ENCODE peak calls at places on chromosomes 11 and 22, in ten cellular contexts. One of them, this sample, is unnamed.

GRCh38 chr11:35165416-35166368 is 26.7 kb downstream of the CD44 start:
- DNase-seq in heart left ventricle: no peak
- DNase-seq in HCT116: no peak
- DNase-seq in tibial nerve: peak
- DNase-seq in GM12878: peak
- DNase-seq in esophagus squamous epithelium: no peak
- DNase-seq in uterus: no peak
- DNase-seq in A549: no peak
- DNase-seq in ovary: no peak
- DNase-seq in right lobe of liver: no peak
- DNase-seq in this sample: peak

GRCh38 chr22:33659423-33659822 is 260.9 kb downstream of the LARGE1 start:
- DNase-seq in esophagus squamous epithelium: no peak
- DNase-seq in HCT116: no peak
- DNase-seq in ovary: no peak
- DNase-seq in tibial nerve: peak
- DNase-seq in uterus: peak
- DNase-seq in heart left ventricle: no peak
- DNase-seq in A549: no peak
- DNase-seq in right lobe of liver: no peak
- DNase-seq in GM12878: no peak
- DNase-seq in this sample: no peak

GRCh38 chr11:122089111-122089510 is 26.9 kb downstream of the BLID start:
- DNase-seq in tibial nerve: no peak
- DNase-seq in esophagus squamous epithelium: no peak
- DNase-seq in A549: no peak
- DNase-seq in uterus: no peak
- DNase-seq in right lobe of liver: no peak
- DNase-seq in ovary: no peak
- DNase-seq in heart left ventricle: no peak
- DNase-seq in HCT116: no peak
- DNase-seq in GM12878: no peak
- DNase-seq in this sample: no peak

GRCh38 chr11:44236261-44236660 is 73.7 kb downstream of the ALX4 start:
- DNase-seq in A549: no peak
- DNase-seq in heart left ventricle: no peak
- DNase-seq in HCT116: no peak
- DNase-seq in ovary: no peak
- DNase-seq in esophagus squamous epithelium: no peak
- DNase-seq in right lobe of liver: no peak
- DNase-seq in uterus: no peak
- DNase-seq in tibial nerve: no peak
- DNase-seq in GM12878: no peak
- DNase-seq in this sample: no peak

GRCh38 chr22:42321908-42322561 is 51.6 kb upstream of the TCF20 start:
- DNase-seq in uterus: no peak
- DNase-seq in HCT116: no peak
- DNase-seq in right lobe of liver: no peak
- DNase-seq in heart left ventricle: no peak
- DNase-seq in GM12878: no peak
- DNase-seq in tibial nerve: no peak
- DNase-seq in A549: no peak
- DNase-seq in ovary: no peak
- DNase-seq in esophagus squamous epithelium: no peak
- DNase-seq in this sample: no peak

GRCh38 chr22:33853200-33854097 is 66.8 kb downstream of the LARGE1 start:
- DNase-seq in tibial nerve: peak
- DNase-seq in right lobe of liver: peak
- DNase-seq in A549: peak
- DNase-seq in heart left ventricle: no peak
- DNase-seq in ovary: peak
- DNase-seq in GM12878: peak
- DNase-seq in HCT116: no peak
- DNase-seq in uterus: peak
- DNase-seq in esophagus squamous epithelium: no peak
- DNase-seq in this sample: peak

GRCh38 chr11:64181506-64182411 is 4.2 kb upstream of the STIP1 start:
- DNase-seq in esophagus squamous epithelium: peak
- DNase-seq in tibial nerve: peak
- DNase-seq in GM12878: no peak
- DNase-seq in heart left ventricle: peak
- DNase-seq in HCT116: peak
- DNase-seq in A549: peak
- DNase-seq in ovary: peak
- DNase-seq in right lobe of liver: peak
- DNase-seq in uterus: peak
- DNase-seq in this sample: peak

GRCh38 chr11:1048375-1049070 is 12.0 kb upstream of the MUC6 start:
- DNase-seq in esophagus squamous epithelium: no peak
- DNase-seq in heart left ventricle: peak
- DNase-seq in ovary: no peak
- DNase-seq in GM12878: no peak
- DNase-seq in tibial nerve: no peak
- DNase-seq in uterus: no peak
- DNase-seq in HCT116: no peak
- DNase-seq in right lobe of liver: peak
- DNase-seq in A549: no peak
- DNase-seq in this sample: no peak

DNA sequence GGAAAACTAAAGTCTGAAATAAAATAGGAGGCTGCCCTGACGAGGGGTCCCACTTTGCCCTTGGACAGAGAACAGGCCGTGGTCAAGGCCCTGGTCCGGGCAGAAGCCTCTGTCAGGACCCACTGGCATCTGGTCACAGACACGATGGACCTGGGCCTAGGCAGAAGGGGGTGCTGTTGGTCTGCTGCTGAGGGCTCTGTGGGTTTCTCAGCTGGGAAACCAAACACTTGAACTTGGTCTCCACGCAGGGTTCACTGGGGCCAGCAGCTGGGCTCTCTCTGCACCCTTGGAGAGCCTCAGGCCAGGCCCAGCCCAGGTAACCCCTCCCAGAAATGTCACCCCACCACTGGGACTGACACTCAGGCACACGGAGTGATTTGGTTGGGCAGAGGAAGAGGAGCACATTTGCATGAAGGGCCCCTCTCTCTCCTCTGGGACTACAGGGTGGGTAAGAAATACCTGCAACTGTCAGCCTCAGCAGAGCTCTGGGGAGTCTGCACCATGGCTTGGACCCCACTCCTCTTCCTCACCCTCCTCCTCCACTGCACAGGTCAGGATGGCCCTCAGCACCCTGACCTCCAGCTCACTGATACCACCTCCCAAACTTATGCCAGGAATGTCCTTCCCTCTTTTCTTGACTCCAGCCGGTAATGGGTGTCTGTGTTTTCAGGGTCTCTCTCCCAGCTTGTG is 48.1 kb upstream of the TOP3B start:
- DNase-seq in uterus: peak
- DNase-seq in GM12878: peak
- DNase-seq in esophagus squamous epithelium: no peak
- DNase-seq in heart left ventricle: no peak
- DNase-seq in right lobe of liver: no peak
- DNase-seq in HCT116: no peak
- DNase-seq in tibial nerve: peak
- DNase-seq in A549: peak
- DNase-seq in ovary: peak
- DNase-seq in this sample: peak
- TF ChIP-seq CTCF in uterus: no peak
- TF ChIP-seq CTCF in GM12878: peak
- TF ChIP-seq CTCF in esophagus squamous epithelium: no peak
- TF ChIP-seq CTCF in heart left ventricle: no peak
- TF ChIP-seq CTCF in right lobe of liver: peak
- TF ChIP-seq CTCF in HCT116: peak
- TF ChIP-seq CTCF in tibial nerve: peak
- TF ChIP-seq CTCF in A549: no peak
- TF ChIP-seq CTCF in ovary: no peak
- TF ChIP-seq CTCF in this sample: peak

GRCh38 chr11:19772480-19772879 is 59.8 kb downstream of the NAV2 start:
- DNase-seq in A549: no peak
- DNase-seq in HCT116: no peak
- DNase-seq in esophagus squamous epithelium: no peak
- DNase-seq in GM12878: no peak
- DNase-seq in ovary: no peak
- DNase-seq in uterus: no peak
- DNase-seq in tibial nerve: no peak
- DNase-seq in right lobe of liver: no peak
- DNase-seq in heart left ventricle: no peak
- DNase-seq in this sample: no peak
- H3K27ac ChIP-seq in A549: no peak
- H3K27ac ChIP-seq in HCT116: no peak
- H3K27ac ChIP-seq in esophagus squamous epithelium: no peak
- H3K27ac ChIP-seq in GM12878: no peak
- H3K27ac ChIP-seq in ovary: no peak
- H3K27ac ChIP-seq in uterus: no peak
- H3K27ac ChIP-seq in tibial nerve: no peak
- H3K27ac ChIP-seq in right lobe of liver: no peak
- H3K27ac ChIP-seq in heart left ventricle: no peak
- H3K27ac ChIP-seq in this sample: no peak

GRCh38 chr22:37803195-37803635 is 4.5 kb upstream of the GCAT start:
- DNase-seq in uterus: no peak
- DNase-seq in heart left ventricle: no peak
- DNase-seq in tibial nerve: no peak
- DNase-seq in A549: no peak
- DNase-seq in HCT116: no peak
- DNase-seq in ovary: peak
- DNase-seq in right lobe of liver: no peak
- DNase-seq in GM12878: no peak
- DNase-seq in esophagus squamous epithelium: no peak
- DNase-seq in this sample: no peak

GRCh38 chr22:37804886-37805857 is 2.6 kb upstream of the GCAT start:
- DNase-seq in uterus: peak
- DNase-seq in heart left ventricle: peak
- DNase-seq in esophagus squamous epithelium: no peak
- DNase-seq in A549: peak
- DNase-seq in GM12878: no peak
- DNase-seq in ovary: peak
- DNase-seq in HCT116: peak
- DNase-seq in tibial nerve: peak
- DNase-seq in right lobe of liver: peak
- DNase-seq in this sample: peak

GRCh38 chr22:37804502-37804885 is 3.2 kb upstream of the GCAT start:
- DNase-seq in ovary: no peak
- DNase-seq in right lobe of liver: no peak
- DNase-seq in tibial nerve: no peak
- DNase-seq in esophagus squamous epithelium: no peak
- DNase-seq in uterus: no peak
- DNase-seq in heart left ventricle: no peak
- DNase-seq in A549: no peak
- DNase-seq in GM12878: no peak
- DNase-seq in HCT116: no peak
- DNase-seq in this sample: no peak

GRCh38 chr22:37802310-37803194 is 5.2 kb upstream of the GCAT start:
- DNase-seq in esophagus squamous epithelium: no peak
- DNase-seq in right lobe of liver: peak
- DNase-seq in HCT116: no peak
- DNase-seq in uterus: no peak
- DNase-seq in ovary: peak
- DNase-seq in heart left ventricle: peak
- DNase-seq in GM12878: no peak
- DNase-seq in A549: no peak
- DNase-seq in tibial nerve: peak
- DNase-seq in this sample: no peak

GRCh38 chr22:37803636-37804371 is 3.9 kb upstream of the GCAT start:
- DNase-seq in ovary: no peak
- DNase-seq in tibial nerve: no peak
- DNase-seq in A549: no peak
- DNase-seq in uterus: no peak
- DNase-seq in GM12878: no peak
- DNase-seq in heart left ventricle: no peak
- DNase-seq in HCT116: no peak
- DNase-seq in esophagus squamous epithelium: no peak
- DNase-seq in right lobe of liver: no peak
- DNase-seq in this sample: no peak
- TF ChIP-seq POLR2A in ovary: no peak
- TF ChIP-seq POLR2A in tibial nerve: no peak
- TF ChIP-seq POLR2A in A549: no peak
- TF ChIP-seq POLR2A in uterus: no peak
- TF ChIP-seq POLR2A in GM12878: no peak
- TF ChIP-seq POLR2A in heart left ventricle: no peak
- TF ChIP-seq POLR2A in HCT116: no peak
- TF ChIP-seq POLR2A in esophagus squamous epithelium: no peak
- TF ChIP-seq POLR2A in right lobe of liver: no peak
- TF ChIP-seq POLR2A in this sample: no peak

GRCh38 chr22:32308191-32308590 is 49.5 kb upstream of the RFPL3 start:
- DNase-seq in esophagus squamous epithelium: no peak
- DNase-seq in ovary: no peak
- DNase-seq in tibial nerve: no peak
- DNase-seq in heart left ventricle: no peak
- DNase-seq in right lobe of liver: no peak
- DNase-seq in uterus: no peak
- DNase-seq in A549: no peak
- DNase-seq in HCT116: no peak
- DNase-seq in GM12878: no peak
- DNase-seq in this sample: no peak

GRCh38 chr22:32310777-32311176 is 46.9 kb upstream of the RFPL3 start:
- DNase-seq in GM12878: no peak
- DNase-seq in heart left ventricle: no peak
- DNase-seq in right lobe of liver: no peak
- DNase-seq in A549: no peak
- DNase-seq in uterus: no peak
- DNase-seq in ovary: no peak
- DNase-seq in esophagus squamous epithelium: no peak
- DNase-seq in tibial nerve: no peak
- DNase-seq in HCT116: no peak
- DNase-seq in this sample: no peak

GRCh38 chr22:32311551-32312071 is 46.1 kb upstream of the RFPL3 start:
- DNase-seq in ovary: no peak
- DNase-seq in right lobe of liver: no peak
- DNase-seq in A549: no peak
- DNase-seq in tibial nerve: no peak
- DNase-seq in esophagus squamous epithelium: no peak
- DNase-seq in HCT116: no peak
- DNase-seq in GM12878: no peak
- DNase-seq in heart left ventricle: no peak
- DNase-seq in uterus: no peak
- DNase-seq in this sample: no peak

GRCh38 chr22:32308934-32309333 is 48.7 kb upstream of the RFPL3 start:
- DNase-seq in HCT116: no peak
- DNase-seq in ovary: no peak
- DNase-seq in A549: no peak
- DNase-seq in right lobe of liver: no peak
- DNase-seq in GM12878: no peak
- DNase-seq in esophagus squamous epithelium: no peak
- DNase-seq in tibial nerve: no peak
- DNase-seq in uterus: no peak
- DNase-seq in heart left ventricle: no peak
- DNase-seq in this sample: no peak

DNA sequence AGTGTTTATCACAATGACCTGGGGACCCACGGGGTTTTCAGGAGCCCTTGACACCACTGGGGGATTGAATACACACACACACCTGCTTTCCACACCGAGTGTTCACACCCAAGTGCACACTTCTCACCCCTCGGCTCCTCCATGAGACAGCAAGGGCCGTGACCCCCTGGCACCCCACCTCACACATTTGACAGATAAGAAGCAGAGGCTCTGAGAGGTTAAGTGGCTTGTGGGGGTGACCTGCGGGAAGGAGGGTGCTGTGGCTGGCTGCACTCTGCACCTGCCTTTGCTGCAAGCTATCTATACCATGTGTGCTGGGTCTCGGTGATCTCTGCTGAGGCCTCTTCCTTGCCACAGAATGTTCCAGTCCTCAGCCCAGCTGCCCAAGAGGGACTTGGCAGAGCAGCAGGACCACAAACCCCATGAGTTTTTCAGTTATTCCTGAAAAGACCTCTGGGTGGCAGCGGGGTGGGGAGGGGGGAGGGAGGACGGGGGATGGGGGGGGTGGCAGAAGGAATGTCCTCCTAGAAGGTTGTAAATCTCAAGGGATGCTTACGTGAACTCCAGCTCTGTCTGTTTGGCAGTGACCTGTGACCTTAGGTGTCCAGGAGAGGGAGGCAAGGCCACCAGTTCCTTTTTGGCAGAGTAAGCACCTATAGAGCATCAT is 47.9 kb upstream of the RFPL3 start:
- DNase-seq in ovary: no peak
- DNase-seq in uterus: no peak
- DNase-seq in esophagus squamous epithelium: no peak
- DNase-seq in GM12878: no peak
- DNase-seq in HCT116: no peak
- DNase-seq in right lobe of liver: no peak
- DNase-seq in A549: no peak
- DNase-seq in heart left ventricle: no peak
- DNase-seq in tibial nerve: no peak
- DNase-seq in this sample: no peak
- TF ChIP-seq CTCF in ovary: no peak
- TF ChIP-seq CTCF in uterus: no peak
- TF ChIP-seq CTCF in esophagus squamous epithelium: no peak
- TF ChIP-seq CTCF in GM12878: no peak
- TF ChIP-seq CTCF in HCT116: no peak
- TF ChIP-seq CTCF in right lobe of liver: no peak
- TF ChIP-seq CTCF in A549: no peak
- TF ChIP-seq CTCF in heart left ventricle: no peak
- TF ChIP-seq CTCF in tibial nerve: no peak
- TF ChIP-seq CTCF in this sample: no peak

This sample was measured in spleen.